ENCODE peak calls at places on chromosome 13, in nine cellular contexts. B is A549, R is Panc1, O is HL-60, W is GM12878, S is SK-N-SH, I is K562, G is HCT116, U is HepG2. P is an unnamed sample.

GRCh38 chr13:113062691-113063090 is 42.9 kb upstream of the F7 start:
- DNase-seq in B (no peak), R (no peak), O (no peak), W (no peak), S (no peak), I (no peak), G (no peak), U (no peak), P (no peak)

GRCh38 chr13:22828081-22828480 is 352.7 kb upstream of the SGCG start:
- DNase-seq in B (no peak), R (no peak), O (no peak), W (no peak), S (no peak), I (no peak), G (no peak), U (no peak), P (no peak)

GRCh38 chr13:101144808-101145419 is 271.4 kb downstream of the NALCN start:
- DNase-seq in B (no peak), R (no peak), O (peak), W (peak), S (peak), I (peak), G (peak), U (peak), P (peak)

GRCh38 chr13:24500977-24501376 is 11.6 kb downstream of the PARP4 start:
- DNase-seq in B (no peak), R (no peak), O (no peak), W (no peak), S (no peak), I (no peak), G (no peak), U (no peak), P (no peak)

GRCh38 chr13:41693434-41693833 is 236.1 kb downstream of the RGCC start:
- DNase-seq in B (no peak), R (no peak), O (no peak), W (no peak), S (no peak), I (no peak), G (no peak), U (no peak), P (no peak)

GRCh38 chr13:94112227-94112626 is 367.3 kb downstream of the DCT start:
- DNase-seq in B (no peak), R (no peak), O (no peak), W (no peak), S (no peak), I (no peak), G (no peak), U (peak), P (no peak)

GRCh38 chr13:99506632-99507031 is 5.4 kb downstream of the TM9SF2 start:
- DNase-seq in B (no peak), R (no peak), O (peak), W (no peak), S (no peak), I (no peak), G (no peak), U (no peak), P (no peak)

GRCh38 chr13:44197791-44198770 is 175.5 kb upstream of the SERP2 start:
- DNase-seq in B (no peak), R (no peak), O (no peak), W (peak), S (no peak), I (no peak), G (no peak), U (no peak), P (no peak)

GRCh38 chr13:59533561-59534337 is 630.0 kb downstream of the DIAPH3 start:
- DNase-seq in B (no peak), R (peak), O (no peak), W (no peak), S (no peak), I (no peak), G (no peak), U (peak), P (no peak)

GRCh38 chr13:112791662-112792440 is 102.0 kb downstream of the ATP11A start:
- DNase-seq in B (no peak), R (no peak), O (no peak), W (no peak), S (no peak), I (no peak), G (peak), U (no peak), P (no peak)

GRCh38 chr13:20073775-20074174 is 87.1 kb downstream of the GJA3 start:
- DNase-seq in B (no peak), R (no peak), O (no peak), W (peak), S (no peak), I (no peak), G (no peak), U (no peak), P (no peak)

GRCh38 chr13:97319088-97319487 is 97.0 kb downstream of the MBNL2 start:
- DNase-seq in B (no peak), R (no peak), O (no peak), W (no peak), S (no peak), I (no peak), G (no peak), U (no peak), P (no peak)

GRCh38 chr13:72864142-72865035 is 82.5 kb downstream of the PIBF1 start:
- DNase-seq in B (no peak), R (no peak), O (no peak), W (peak), S (no peak), I (no peak), G (no peak), U (no peak), P (no peak)

GRCh38 chr13:23985060-23985459 is 87.8 kb upstream of the C1QTNF9B start:
- DNase-seq in B (no peak), R (no peak), O (no peak), W (no peak), S (no peak), I (no peak), G (no peak), U (no peak), P (no peak)

GRCh38 chr13:24107955-24108614 is 52.4 kb upstream of the SPATA13 start:
- DNase-seq in B (no peak), R (no peak), O (no peak), W (no peak), S (no peak), I (no peak), G (no peak), U (no peak), P (peak)

DNA sequence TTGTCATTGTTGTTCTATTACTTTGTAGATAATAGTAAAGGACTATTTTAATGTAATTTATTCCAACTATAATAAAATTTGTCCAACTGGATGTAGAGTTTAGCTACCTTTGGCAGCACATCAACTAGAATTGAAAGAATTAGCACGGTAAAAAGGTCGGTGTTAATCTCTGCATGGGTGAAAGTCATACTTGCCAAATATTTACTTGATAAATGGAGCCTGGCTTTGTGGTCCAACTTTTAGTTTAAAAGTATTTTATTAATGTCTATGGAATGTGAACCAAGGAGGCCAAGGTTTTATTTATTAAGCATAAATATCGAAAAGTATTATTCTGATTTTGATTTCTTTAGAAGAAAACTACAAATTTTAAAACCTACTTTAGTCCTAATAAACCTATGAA is 1389.0 kb downstream of the PCDH9 start:
- DNase-seq in B (no peak), R (no peak), O (no peak), W (no peak), S (no peak), I (no peak), G (no peak), U (no peak), P (no peak)
- TF ChIP-seq REST in B (no peak), R (no peak), O (no peak), W (no peak), S (no peak), I (no peak), G (no peak), U (no peak), P (no peak)

GRCh38 chr13:68748038-68748437 is 1359.6 kb upstream of the ATXN8OS start:
- DNase-seq in B (no peak), R (no peak), O (no peak), W (no peak), S (no peak), I (no peak), G (peak), U (no peak), P (no peak)
- TF ChIP-seq CTCF in B (no peak), R (no peak), O (no peak), W (no peak), S (no peak), I (no peak), G (no peak), U (no peak), P (no peak)

GRCh38 chr13:38381840-38382239 is 32.2 kb downstream of the UFM1 start:
- DNase-seq in B (no peak), R (no peak), O (no peak), W (no peak), S (no peak), I (no peak), G (no peak), U (no peak), P (no peak)
- TF ChIP-seq REST in B (no peak), R (no peak), O (no peak), W (no peak), S (no peak), I (no peak), G (no peak), U (no peak), P (no peak)

GRCh38 chr13:28548872-28549271 is 53.9 kb upstream of the FLT1 start:
- DNase-seq in B (no peak), R (no peak), O (no peak), W (no peak), S (no peak), I (no peak), G (no peak), U (no peak), P (peak)
- TF ChIP-seq CTCF in B (no peak), R (no peak), O (no peak), W (no peak), S (peak), I (peak), G (no peak), U (no peak), P (peak)

P was measured in GM23338.